ENCODE peak calls at places on chromosomes 5 and 9, in four cellular contexts. Y is NCI-H1105; R is stimulated activated CD4-positive, alpha-beta T cell treated with anti-CD3 and anti-CD28 coated beads, TNF-alpha, amount 100 ng/mL, for 1 hour; M is KBM-7. Q is an unnamed sample.

GRCh38 chr9:107336718-107337360 is 53.8 kb downstream of the RAD23B start:
- DNase-seq in M (no peak), Y (no peak), R (no peak), Q (no peak)

GRCh38 chr9:111939322-111939721 is 42.7 kb downstream of the UGCG start:
- DNase-seq in Y (no peak), M (no peak), R (no peak), Q (no peak)

GRCh38 chr9:124130277-124131075 is 118.9 kb downstream of the LHX2 start:
- DNase-seq in Y (no peak), M (no peak), R (no peak), Q (no peak)

GRCh38 chr5:139482050-139482889 is at the start of gene STING1:
- DNase-seq in M (peak; percentile 99), R (peak; percentile 27), Y (peak; percentile 79), Q (peak; percentile 98)

GRCh38 chr5:74649421-74649973 is 9.0 kb upstream of the ENC1 start:
- DNase-seq in Y (no peak), R (no peak), M (no peak), Q (no peak)

GRCh38 chr9:137899551-137900360 is 22.2 kb downstream of the CACNA1B start:
- DNase-seq in M (no peak), Y (no peak), R (no peak), Q (no peak)

GRCh38 chr5:36440300-36440699 is 138.6 kb upstream of the RANBP3L start:
- DNase-seq in Y (no peak), M (no peak), R (no peak), Q (no peak)

GRCh38 chr9:132776268-132776667 is 101.8 kb downstream of the AK8 start:
- DNase-seq in M (no peak), R (no peak), Y (no peak), Q (no peak)

GRCh38 chr9:116282598-116282997 is 129.0 kb downstream of the PAPPA start:
- DNase-seq in M (no peak), R (no peak), Y (peak; percentile 14), Q (no peak)

Q was measured in MV-4-11.